ENCODE peak calls at places on chromosomes 5 and 9, in nine cellular contexts. K is upper lobe of right lung, Z is psoas muscle, V is heart right ventricle, M is endothelial cell of umbilical vein, D is uterus, G is neural progenitor cell, O is colonic mucosa, C is A673. H is an unnamed sample. For H3K4me1, the result is how much of the 10 kb centered on the place peaks cover.

GRCh38 chr5:54792611-54793404 is 192.6 kb downstream of the ESM1 start:
- DNase-seq in K (no peak), Z (no peak), V (no peak), M (peak), D (no peak), G (no peak), O (no peak), C (no peak), H (no peak)

GRCh38 chr5:34923694-34924461 is 5.5 kb upstream of the DNAJC21 start:
- DNase-seq in K (no peak), Z (no peak), V (no peak), M (peak), D (no peak), G (no peak), O (no peak), C (peak), H (no peak)

GRCh38 chr5:27241564-27242257 is 203.3 kb upstream of the CDH9 start:
- DNase-seq in K (no peak), Z (no peak), V (no peak), M (no peak), D (no peak), G (no peak), O (no peak), C (peak), H (no peak)

GRCh38 chr5:170120576-170120975 is 14.9 kb downstream of the FOXI1 start:
- DNase-seq in K (no peak), Z (no peak), V (no peak), M (no peak), D (no peak), G (no peak), O (no peak), C (no peak), H (no peak)

GRCh38 chr9:87256973-87257372 is 240.7 kb upstream of the DAPK1 start:
- DNase-seq in K (no peak), Z (no peak), V (no peak), M (no peak), D (no peak), G (no peak), O (no peak), C (no peak), H (no peak)

GRCh38 chr9:107484117-107484723 is 5.3 kb downstream of the KLF4 start:
- DNase-seq in K (no peak), Z (no peak), V (no peak), M (peak), D (no peak), G (peak), O (peak), C (peak), H (no peak)

GRCh38 chr5:135232958-135233357 is 166.1 kb downstream of the MACROH2A1 start:
- DNase-seq in K (peak), Z (peak), V (peak), M (no peak), D (no peak), G (no peak), O (no peak), C (no peak), H (peak)

GRCh38 chr9:127858041-127858512 is 3.6 kb upstream of the ENG start:
- DNase-seq in K (no peak), Z (peak), V (peak), M (peak), D (peak), G (no peak), O (no peak), C (no peak), H (no peak)

GRCh38 chr5:57862471-57863282 is 380.1 kb upstream of the ACTBL2 start:
- DNase-seq in K (no peak), Z (no peak), V (no peak), M (no peak), D (no peak), G (no peak), O (no peak), C (no peak), H (no peak)

GRCh38 chr5:113678924-113679575 is 165.6 kb downstream of the YTHDC2 start:
- DNase-seq in K (no peak), Z (no peak), V (no peak), M (peak), D (no peak), G (peak), O (peak), C (peak), H (no peak)

GRCh38 chr9:113564804-113565237 is 101.3 kb downstream of the RGS3 start:
- DNase-seq in K (peak), Z (peak), V (peak), M (no peak), D (peak), G (peak), O (peak), C (peak), H (peak)

GRCh38 chr5:28400076-28400475 is 1361.7 kb upstream of the CDH9 start:
- DNase-seq in K (no peak), Z (no peak), V (no peak), M (no peak), D (no peak), G (peak), O (no peak), C (no peak), H (no peak)

GRCh38 chr5:55062039-55062779 is 38.2 kb downstream of the GZMK start:
- DNase-seq in K (no peak), Z (no peak), V (no peak), M (no peak), D (no peak), G (no peak), O (no peak), C (no peak), H (no peak)

GRCh38 chr5:18314192-18314778 is 680.0 kb downstream of the TAF11L14 start:
- DNase-seq in K (no peak), Z (no peak), V (no peak), M (peak), D (no peak), G (peak), O (no peak), C (peak), H (no peak)

GRCh38 chr5:4514067-4514648 is 626.0 kb upstream of the ADAMTS16 start:
- DNase-seq in K (no peak), Z (no peak), V (no peak), M (no peak), D (no peak), G (no peak), O (no peak), C (no peak), H (no peak)

GRCh38 chr9:130239741-130240241 is 25.8 kb upstream of the HMCN2 start:
- DNase-seq in K (no peak), Z (peak), V (no peak), M (no peak), D (no peak), G (no peak), O (no peak), C (no peak), H (no peak)

GRCh38 chr9:93085676-93086075 is 10.3 kb upstream of the CARD19 start:
- DNase-seq in K (peak), Z (no peak), V (no peak), M (no peak), D (peak), G (peak), O (peak), C (no peak), H (no peak)

GRCh38 chr9:37174247-37174646 is 53.9 kb downstream of the ZCCHC7 start:
- DNase-seq in K (no peak), Z (no peak), V (no peak), M (peak), D (no peak), G (no peak), O (no peak), C (no peak), H (no peak)

GRCh38 chr9:10946676-10947410 is 334.0 kb upstream of the PTPRD start:
- DNase-seq in K (no peak), Z (no peak), V (no peak), M (no peak), D (no peak), G (no peak), O (no peak), C (no peak), H (no peak)

GRCh38 chr9:34610434-34611206 is 1.3 kb downstream of the RPP25L start:
- DNase-seq in K (no peak), Z (no peak), V (peak), M (no peak), D (no peak), G (no peak), O (no peak), C (no peak), H (no peak)

DNA sequence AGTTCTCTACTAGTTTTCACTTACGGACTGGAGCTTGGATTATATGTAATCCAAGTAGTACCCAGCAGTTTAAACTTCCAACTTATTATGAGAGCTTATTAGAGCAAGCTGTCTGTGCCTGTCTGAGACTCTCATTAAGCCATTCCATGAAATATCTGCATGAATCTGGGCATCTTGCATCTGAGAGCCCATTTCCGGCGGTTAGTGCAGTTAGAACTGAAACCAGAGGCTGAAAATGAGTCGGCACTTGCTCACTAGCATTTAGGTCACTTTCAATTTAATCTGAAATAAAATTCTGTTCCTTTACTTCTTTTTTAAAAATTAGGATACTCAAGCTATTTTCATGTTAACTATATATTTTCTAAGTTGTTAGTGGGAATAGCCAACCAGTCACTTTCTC is 102.2 kb downstream of the MEGF10 start:
- DNase-seq in K (no peak), Z (no peak), V (no peak), M (no peak), D (no peak), G (no peak), O (no peak), C (no peak), H (no peak)
- H3K4me1 ChIP-seq in K (under half), Z (under half), V (under half), M (under half), D (under half), G (under half), O (under half), C (under half), H (under half)

GRCh38 chr5:107219993-107220392 is 450.7 kb downstream of the EFNA5 start:
- DNase-seq in K (no peak), Z (no peak), V (no peak), M (no peak), D (no peak), G (no peak), O (no peak), C (no peak), H (no peak)
- H3K4me1 ChIP-seq in K (under half), Z (under half), V (under half), M (under half), D (under half), G (under half), O (under half), C (under half), H (under half)

DNA sequence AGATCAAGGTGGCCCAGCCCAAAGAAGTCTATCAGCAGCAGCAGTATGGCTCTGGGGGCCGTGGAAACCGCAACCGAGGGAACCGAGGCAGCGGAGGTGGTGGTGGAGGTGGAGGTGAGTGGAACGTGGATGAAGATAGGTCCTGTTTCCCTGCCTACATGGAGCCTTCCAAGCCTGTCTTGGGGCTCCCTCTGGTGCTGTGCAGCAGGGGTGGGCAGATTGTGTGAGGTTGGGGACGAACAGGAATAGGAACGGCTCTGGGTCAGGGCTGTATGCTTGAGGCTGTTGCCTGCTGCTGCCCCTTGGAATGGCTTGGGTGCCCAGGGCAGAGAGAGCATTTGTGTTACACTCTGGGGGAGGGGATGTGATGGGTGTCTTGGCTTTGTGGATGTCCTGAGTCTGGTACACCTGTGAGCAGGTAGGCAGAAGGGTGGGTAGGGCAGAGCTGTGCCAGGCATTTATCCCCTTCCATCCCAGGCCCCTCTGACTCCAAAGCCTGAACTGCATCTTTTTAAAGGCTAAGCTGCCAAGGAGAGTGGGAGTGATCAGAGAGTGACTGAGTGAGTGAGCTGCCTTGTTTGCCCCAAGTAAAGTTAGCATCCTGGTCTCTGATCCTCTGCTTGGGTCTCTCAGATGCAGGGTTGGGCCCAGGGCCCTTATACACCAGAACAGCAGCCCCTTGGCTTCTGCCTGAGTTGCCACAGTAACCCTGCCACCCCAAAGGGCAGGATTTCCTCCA is 5.2 kb downstream of the HNRNPAB start:
- DNase-seq in K (no peak), Z (no peak), V (no peak), M (no peak), D (no peak), G (no peak), O (no peak), C (no peak), H (peak)
- H3K4me1 ChIP-seq in K (under half), Z (under half), V (under half), M (under half), D (under half), G (under half), O (under half), C (under half), H (under half)

GRCh38 chr5:81235287-81236072 is 2.4 kb downstream of the CKMT2 start:
- DNase-seq in K (no peak), Z (peak), V (peak), M (peak), D (peak), G (no peak), O (no peak), C (no peak), H (no peak)
- H3K4me1 ChIP-seq in K (under half), Z (half or more), V (under half), M (under half), D (under half), G (under half), O (under half), C (under half), H (under half)

H was measured in RWPE2.